ENCODE peak calls at places on chromosome 17, in eight cellular contexts. V, G, W, E, A, Q, J and K are unnamed samples.

GRCh38 chr17:76356803-76357456 is 3.2 kb upstream of the PRPSAP1 start:
- DNase-seq in V (no peak), G (no peak), W (no peak), E (peak), A (peak), Q (no peak), J (no peak), K (peak)

GRCh38 chr17:9929873-9930272 is 24.8 kb upstream of the RCVRN start:
- DNase-seq in V (no peak), G (no peak), W (no peak), E (no peak), A (no peak), Q (no peak), J (no peak), K (no peak)

GRCh38 chr17:66947311-66947710 is 17.2 kb upstream of the CACNG4 start:
- DNase-seq in V (no peak), G (no peak), W (no peak), E (no peak), A (no peak), Q (peak), J (no peak), K (peak)

GRCh38 chr17:31882571-31882970 is 18.9 kb downstream of the UTP6 start:
- DNase-seq in V (no peak), G (no peak), W (no peak), E (no peak), A (no peak), Q (no peak), J (no peak), K (no peak)

GRCh38 chr17:48290378-48290777 is 139.6 kb downstream of the SKAP1 start:
- DNase-seq in V (no peak), G (no peak), W (no peak), E (no peak), A (no peak), Q (no peak), J (no peak), K (no peak)

GRCh38 chr17:79977161-79977631 is 58.5 kb downstream of the TBC1D16 start:
- DNase-seq in V (no peak), G (no peak), W (no peak), E (no peak), A (peak), Q (peak), J (no peak), K (no peak)

GRCh38 chr17:80955673-80956306 is 35.9 kb upstream of the CHMP6 start:
- DNase-seq in V (no peak), G (no peak), W (no peak), E (no peak), A (no peak), Q (peak), J (no peak), K (no peak)

GRCh38 chr17:520447-521167 is 168.0 kb upstream of the RPH3AL start:
- DNase-seq in V (no peak), G (no peak), W (no peak), E (no peak), A (no peak), Q (no peak), J (no peak), K (no peak)

GRCh38 chr17:19348806-19349205 is 13.7 kb downstream of the B9D1 start:
- DNase-seq in V (no peak), G (no peak), W (no peak), E (no peak), A (no peak), Q (no peak), J (no peak), K (no peak)

GRCh38 chr17:68356520-68356919 is 65.2 kb downstream of the ARSG start:
- DNase-seq in V (peak), G (no peak), W (no peak), E (peak), A (no peak), Q (no peak), J (no peak), K (no peak)

GRCh38 chr17:28760987-28761562 is 17.3 kb downstream of the TRAF4 start:
- DNase-seq in V (peak), G (peak), W (no peak), E (peak), A (peak), Q (peak), J (no peak), K (peak)

GRCh38 chr17:81052199-81052997 is 17.4 kb downstream of the BAIAP2 start:
- DNase-seq in V (no peak), G (no peak), W (no peak), E (no peak), A (no peak), Q (no peak), J (no peak), K (no peak)

GRCh38 chr17:60577147-60577925 is 22.7 kb upstream of the PPM1D start:
- DNase-seq in V (peak), G (no peak), W (no peak), E (peak), A (no peak), Q (no peak), J (no peak), K (no peak)

GRCh38 chr17:65066858-65067257 is 10.3 kb upstream of the GNA13 start:
- DNase-seq in V (no peak), G (no peak), W (no peak), E (no peak), A (no peak), Q (no peak), J (no peak), K (no peak)

GRCh38 chr17:77319211-77320031 is 178.7 kb downstream of the SEC14L1 start:
- DNase-seq in V (peak), G (peak), W (peak), E (peak), A (peak), Q (peak), J (peak), K (peak)

GRCh38 chr17:69460963-69461922 is 46.7 kb downstream of the MAP2K6 start:
- DNase-seq in V (no peak), G (no peak), W (no peak), E (no peak), A (no peak), Q (no peak), J (no peak), K (no peak)

GRCh38 chr17:57984226-57984890 is 3.7 kb downstream of the VEZF1 start:
- DNase-seq in V (no peak), G (no peak), W (no peak), E (no peak), A (no peak), Q (no peak), J (no peak), K (no peak)

GRCh38 chr17:18093616-18094408 is 6.1 kb downstream of the DRG2 start:
- DNase-seq in V (peak), G (peak), W (no peak), E (no peak), A (peak), Q (no peak), J (no peak), K (peak)
- TF ChIP-seq CTCF in V (no peak), G (no peak), W (no peak), E (no peak), A (no peak), Q (peak), J (no peak), K (peak)

DNA sequence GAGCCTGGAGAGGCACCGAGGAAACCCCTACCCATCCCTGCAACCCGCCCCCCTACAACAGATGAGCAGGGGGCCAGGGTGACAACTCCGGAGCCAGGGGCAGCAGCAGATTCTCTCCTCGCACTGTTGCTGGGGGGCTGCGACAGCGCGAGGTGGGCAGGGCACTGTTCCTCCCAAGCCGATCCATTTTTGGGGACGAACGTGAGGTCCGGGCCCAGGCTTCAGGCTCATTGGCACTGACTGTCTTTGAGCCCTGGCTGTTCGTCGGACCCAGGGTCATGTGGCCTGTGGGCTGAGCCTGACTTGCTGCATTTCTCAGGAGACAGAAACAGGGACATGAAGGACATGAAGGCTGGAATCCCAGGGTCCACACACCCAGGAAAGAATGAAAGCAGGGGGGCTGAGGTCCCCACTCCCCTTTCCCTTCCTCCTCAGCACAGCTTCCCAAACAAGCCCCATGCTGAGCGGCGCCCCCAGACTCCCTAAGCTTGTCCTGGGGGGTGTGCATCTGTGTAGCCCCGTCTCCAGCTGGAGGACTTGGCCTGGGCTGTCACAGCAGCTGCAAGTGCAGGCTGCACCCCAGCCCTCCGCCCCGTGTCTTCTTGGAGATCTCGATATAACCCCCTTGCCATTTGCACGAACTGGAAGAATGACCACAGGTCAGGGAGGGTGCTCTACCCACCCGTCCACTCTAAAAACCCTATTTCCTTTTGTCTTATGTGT is 18.7 kb downstream of the CEP295NL start:
- DNase-seq in V (no peak), G (peak), W (no peak), E (no peak), A (peak), Q (no peak), J (no peak), K (no peak)
- H3K4me3 ChIP-seq in V (no peak), G (peak), W (peak), E (no peak), A (peak), Q (peak), J (peak), K (no peak)

GRCh38 chr17:82912571-82913089 is 72.8 kb upstream of the ZNF750 start:
- DNase-seq in V (no peak), G (peak), W (no peak), E (no peak), A (peak), Q (no peak), J (no peak), K (no peak)

GRCh38 chr17:82915697-82916027 is 75.8 kb upstream of the ZNF750 start:
- DNase-seq in V (no peak), G (no peak), W (no peak), E (no peak), A (peak), Q (no peak), J (no peak), K (no peak)

GRCh38 chr17:82914375-82914774 is 74.6 kb upstream of the ZNF750 start:
- DNase-seq in V (no peak), G (peak), W (no peak), E (no peak), A (peak), Q (peak), J (no peak), K (peak)

GRCh38 chr17:82913304-82914043 is 73.7 kb upstream of the ZNF750 start:
- DNase-seq in V (no peak), G (no peak), W (no peak), E (no peak), A (peak), Q (no peak), J (no peak), K (no peak)

DNA sequence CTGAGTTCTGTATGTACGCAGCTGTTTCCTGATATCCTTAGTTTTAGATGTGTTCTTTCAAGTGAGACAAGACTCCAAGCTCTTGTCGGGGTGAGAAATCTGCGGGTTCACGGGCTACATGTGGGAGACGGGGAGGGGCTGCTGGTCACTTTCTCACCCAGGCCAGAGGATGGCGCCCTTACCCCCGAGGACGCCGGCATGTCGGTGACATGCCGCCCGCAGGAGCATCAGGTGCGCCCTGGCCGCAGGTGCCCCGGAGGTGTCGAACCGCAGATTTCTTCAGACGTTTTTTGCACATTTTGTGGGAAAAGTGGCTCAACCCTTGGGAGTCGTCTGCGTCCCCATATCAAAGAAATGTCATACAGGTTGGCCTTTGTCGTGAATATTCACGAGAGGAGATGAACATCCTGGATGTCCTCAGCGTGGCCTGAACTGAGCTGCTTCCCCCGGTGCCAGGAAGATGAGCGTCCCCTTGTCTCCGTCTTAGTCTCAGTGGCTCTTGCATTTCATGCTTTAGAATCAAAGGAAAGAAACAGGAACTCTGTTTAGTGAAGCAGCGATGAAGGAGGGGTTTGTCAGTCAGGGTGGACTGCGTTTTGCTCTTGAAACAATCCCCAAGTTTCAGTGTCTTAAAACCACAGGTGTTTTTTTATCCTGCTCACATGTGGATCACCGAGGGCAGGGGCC is 75.3 kb upstream of the ZNF750 start:
- DNase-seq in V (no peak), G (no peak), W (no peak), E (no peak), A (peak), Q (no peak), J (no peak), K (no peak)
- TF ChIP-seq CTCF in V (no peak), G (no peak), W (no peak), E (no peak), A (no peak), Q (no peak), J (no peak), K (peak)

DNA sequence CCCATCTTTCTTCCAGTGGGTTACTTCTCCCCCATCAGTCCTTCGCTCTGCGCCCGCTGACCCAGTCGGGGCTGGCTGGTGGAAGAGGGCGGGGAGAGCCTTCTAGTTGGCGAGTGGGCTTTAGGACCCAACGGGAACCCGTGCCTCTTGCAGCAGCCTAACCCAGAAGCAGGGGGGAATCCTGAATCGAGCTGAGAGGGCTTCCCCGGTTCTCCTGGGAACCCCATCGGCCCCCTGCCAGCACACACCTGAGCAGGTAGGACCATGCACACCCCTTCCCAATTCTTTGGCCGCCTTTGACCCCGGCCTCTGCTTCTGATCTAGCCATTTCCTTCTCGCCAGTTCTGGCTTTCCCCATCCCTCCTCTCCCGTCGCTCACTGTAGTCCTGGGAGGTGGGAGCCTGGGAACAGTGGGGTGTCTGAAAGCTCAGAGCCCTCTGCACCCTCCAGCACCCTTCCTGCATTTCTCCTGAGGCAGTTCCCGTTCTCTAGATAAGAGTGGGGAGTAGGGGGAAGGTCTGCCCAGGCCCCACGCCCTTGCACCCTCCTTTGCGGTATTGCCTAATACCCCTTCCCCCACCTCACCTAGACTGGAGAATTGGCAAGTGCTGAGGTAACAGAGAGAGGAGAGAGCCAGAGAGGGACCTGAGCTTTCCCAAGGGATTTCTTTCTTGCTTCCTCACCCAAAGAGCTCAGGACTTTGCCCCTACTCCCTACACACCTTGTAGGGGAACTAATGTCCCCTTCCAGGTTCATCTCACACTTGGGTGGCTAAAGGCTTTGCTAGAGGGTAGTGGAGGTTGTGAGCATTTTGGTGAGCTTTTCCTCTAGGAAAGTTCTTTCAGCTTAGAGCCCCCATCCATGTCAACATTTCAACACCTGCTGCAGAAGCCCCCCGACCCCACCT is at the start of gene RARA:
- DNase-seq in V (peak), G (peak), W (peak), E (peak), A (peak), Q (peak), J (no peak), K (no peak)
- H3K4me3 ChIP-seq in V (peak), G (peak), W (peak), E (peak), A (peak), Q (peak), J (peak), K (peak)